ENCODE peak calls at places on chromosome 16, in six cellular contexts. One of them, this sample, is unnamed.

GRCh38 chr16:80317132-80318098 is 223.4 kb upstream of the DYNLRB2 start:
- DNase-seq in heart left ventricle: no peak
- DNase-seq in colonic mucosa: no peak
- DNase-seq in heart right ventricle: no peak
- DNase-seq in neural progenitor cell: peak; percentile 34
- DNase-seq in ovary: no peak
- DNase-seq in this sample: no peak

GRCh38 chr16:86874141-86874540 is 295.8 kb downstream of the FOXL1 start:
- DNase-seq in heart left ventricle: no peak
- DNase-seq in neural progenitor cell: peak; percentile 58
- DNase-seq in colonic mucosa: no peak
- DNase-seq in heart right ventricle: no peak
- DNase-seq in ovary: no peak
- DNase-seq in this sample: no peak

GRCh38 chr16:32116080-32116479 is 137.0 kb upstream of the TP53TG3D start:
- DNase-seq in heart right ventricle: no peak
- DNase-seq in colonic mucosa: no peak
- DNase-seq in ovary: no peak
- DNase-seq in heart left ventricle: no peak
- DNase-seq in neural progenitor cell: no peak
- DNase-seq in this sample: peak; percentile 20

GRCh38 chr16:23141959-23142740 is 7.1 kb downstream of the USP31 start:
- DNase-seq in neural progenitor cell: no peak
- DNase-seq in ovary: no peak
- DNase-seq in colonic mucosa: no peak
- DNase-seq in heart right ventricle: no peak
- DNase-seq in heart left ventricle: no peak
- DNase-seq in this sample: no peak

GRCh38 chr16:51596247-51596646 is 445.2 kb upstream of the SALL1 start:
- DNase-seq in colonic mucosa: no peak
- DNase-seq in neural progenitor cell: no peak
- DNase-seq in heart left ventricle: no peak
- DNase-seq in heart right ventricle: no peak
- DNase-seq in ovary: no peak
- DNase-seq in this sample: no peak

GRCh38 chr16:77297996-77298637 is 98.9 kb downstream of the SYCE1L start:
- DNase-seq in ovary: no peak
- DNase-seq in heart left ventricle: no peak
- DNase-seq in neural progenitor cell: no peak
- DNase-seq in colonic mucosa: no peak
- DNase-seq in heart right ventricle: no peak
- DNase-seq in this sample: no peak

GRCh38 chr16:84022641-84023040 is 20.0 kb downstream of the SLC38A8 start:
- DNase-seq in ovary: no peak
- DNase-seq in colonic mucosa: no peak
- DNase-seq in heart left ventricle: no peak
- DNase-seq in neural progenitor cell: no peak
- DNase-seq in heart right ventricle: no peak
- DNase-seq in this sample: no peak

GRCh38 chr16:68275611-68276191 is 11.4 kb downstream of the SLC7A6 start:
- DNase-seq in heart left ventricle: no peak
- DNase-seq in neural progenitor cell: no peak
- DNase-seq in ovary: no peak
- DNase-seq in heart right ventricle: no peak
- DNase-seq in colonic mucosa: no peak
- DNase-seq in this sample: no peak

GRCh38 chr16:1613728-1614225 is 1.6 kb downstream of the CRAMP1 start:
- DNase-seq in ovary: peak; percentile 57
- DNase-seq in neural progenitor cell: peak; percentile 50
- DNase-seq in heart left ventricle: no peak
- DNase-seq in heart right ventricle: peak; percentile 16
- DNase-seq in colonic mucosa: peak; percentile 41
- DNase-seq in this sample: peak; percentile 45

GRCh38 chr16:57533618-57534336 is 2.6 kb downstream of the CCDC102A start:
- DNase-seq in ovary: peak; percentile 60
- DNase-seq in heart right ventricle: peak; percentile 37
- DNase-seq in colonic mucosa: peak; percentile 38
- DNase-seq in heart left ventricle: no peak
- DNase-seq in neural progenitor cell: no peak
- DNase-seq in this sample: no peak
- H3K4me3 ChIP-seq in ovary: no peak overlapping the region
- H3K4me3 ChIP-seq in heart right ventricle: no peak overlapping the region
- H3K4me3 ChIP-seq in colonic mucosa: no peak overlapping the region
- H3K4me3 ChIP-seq in heart left ventricle: peak overlapping the region; percentile 7
- H3K4me3 ChIP-seq in neural progenitor cell: no peak overlapping the region
- H3K4me3 ChIP-seq in this sample: no peak overlapping the region

DNA sequence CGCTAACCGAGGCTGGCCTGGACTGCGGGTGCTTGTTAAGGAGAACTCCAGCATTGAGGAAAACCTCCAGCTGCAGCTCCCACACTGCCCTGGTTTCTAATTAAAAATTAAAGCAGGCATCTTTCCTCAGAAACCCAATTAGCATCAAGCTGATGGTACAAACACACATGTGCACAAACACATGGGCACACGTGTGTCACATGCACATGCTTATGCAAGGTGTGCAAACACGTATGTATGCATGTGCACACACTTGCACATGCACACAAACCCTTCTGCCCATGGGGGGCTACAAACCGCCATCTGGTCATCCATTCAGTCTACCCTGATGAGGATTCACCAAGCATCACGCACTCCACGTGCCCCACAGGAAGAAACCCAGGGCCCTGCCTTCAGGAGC is 182.5 kb downstream of the ZNF423 start:
- DNase-seq in heart right ventricle: no peak
- DNase-seq in ovary: no peak
- DNase-seq in heart left ventricle: no peak
- DNase-seq in colonic mucosa: no peak
- DNase-seq in neural progenitor cell: no peak
- DNase-seq in this sample: no peak
- TF ChIP-seq CTCF in heart right ventricle: no peak
- TF ChIP-seq CTCF in ovary: no peak
- TF ChIP-seq CTCF in heart left ventricle: no peak
- TF ChIP-seq CTCF in colonic mucosa: no peak
- TF ChIP-seq CTCF in neural progenitor cell: no peak
- TF ChIP-seq CTCF in this sample: no peak

GRCh38 chr16:81494434-81494806 is 49.8 kb downstream of the CMIP start:
- DNase-seq in heart left ventricle: no peak
- DNase-seq in heart right ventricle: no peak
- DNase-seq in colonic mucosa: no peak
- DNase-seq in neural progenitor cell: no peak
- DNase-seq in ovary: no peak
- DNase-seq in this sample: no peak

GRCh38 chr16:81494888-81495287 is 50.3 kb downstream of the CMIP start:
- DNase-seq in colonic mucosa: no peak
- DNase-seq in heart left ventricle: no peak
- DNase-seq in neural progenitor cell: no peak
- DNase-seq in ovary: no peak
- DNase-seq in heart right ventricle: no peak
- DNase-seq in this sample: no peak

GRCh38 chr16:81492307-81492706 is 47.7 kb downstream of the CMIP start:
- DNase-seq in heart right ventricle: no peak
- DNase-seq in heart left ventricle: no peak
- DNase-seq in ovary: no peak
- DNase-seq in neural progenitor cell: peak; percentile 68
- DNase-seq in colonic mucosa: no peak
- DNase-seq in this sample: no peak

GRCh38 chr16:81492965-81493754 is 48.6 kb downstream of the CMIP start:
- DNase-seq in neural progenitor cell: no peak
- DNase-seq in ovary: no peak
- DNase-seq in heart right ventricle: no peak
- DNase-seq in heart left ventricle: no peak
- DNase-seq in colonic mucosa: no peak
- DNase-seq in this sample: peak; percentile 67

GRCh38 chr16:81493755-81494433 is 49.3 kb downstream of the CMIP start:
- DNase-seq in heart left ventricle: no peak
- DNase-seq in ovary: no peak
- DNase-seq in heart right ventricle: no peak
- DNase-seq in neural progenitor cell: no peak
- DNase-seq in colonic mucosa: peak; percentile 63
- DNase-seq in this sample: peak; percentile 92
- H3K4me1 ChIP-seq in heart left ventricle: peaks cover 56% of the 10 kb centered on the region
- H3K4me1 ChIP-seq in ovary: peaks cover 9% of the 10 kb centered on the region
- H3K4me1 ChIP-seq in heart right ventricle: peaks cover 91% of the 10 kb centered on the region
- H3K4me1 ChIP-seq in neural progenitor cell: peaks cover 16% of the 10 kb centered on the region
- H3K4me1 ChIP-seq in colonic mucosa: peaks cover 9% of the 10 kb centered on the region
- H3K4me1 ChIP-seq in this sample: peaks cover 40% of the 10 kb centered on the region

GRCh38 chr16:29730649-29731048 is 15.1 kb downstream of the C16orf54 start:
- DNase-seq in neural progenitor cell: no peak
- DNase-seq in heart right ventricle: no peak
- DNase-seq in colonic mucosa: no peak
- DNase-seq in heart left ventricle: no peak
- DNase-seq in ovary: no peak
- DNase-seq in this sample: no peak
- H3K4me3 ChIP-seq in neural progenitor cell: no peak overlapping the region
- H3K4me3 ChIP-seq in heart right ventricle: no peak overlapping the region
- H3K4me3 ChIP-seq in colonic mucosa: no peak overlapping the region
- H3K4me3 ChIP-seq in heart left ventricle: no peak overlapping the region
- H3K4me3 ChIP-seq in ovary: no peak overlapping the region
- H3K4me3 ChIP-seq in this sample: no peak overlapping the region

GRCh38 chr16:56401482-56401881 is 23.9 kb downstream of the AMFR start:
- DNase-seq in ovary: no peak
- DNase-seq in heart right ventricle: no peak
- DNase-seq in colonic mucosa: no peak
- DNase-seq in heart left ventricle: no peak
- DNase-seq in neural progenitor cell: peak; percentile 22
- DNase-seq in this sample: no peak
- TF ChIP-seq CTCF in ovary: no peak
- TF ChIP-seq CTCF in heart right ventricle: no peak
- TF ChIP-seq CTCF in colonic mucosa: peak; percentile 11
- TF ChIP-seq CTCF in heart left ventricle: no peak
- TF ChIP-seq CTCF in neural progenitor cell: peak; percentile 34
- TF ChIP-seq CTCF in this sample: no peak

GRCh38 chr16:72989203-72989991 is 58.5 kb downstream of the ZFHX3 start:
- DNase-seq in heart left ventricle: no peak
- DNase-seq in neural progenitor cell: no peak
- DNase-seq in colonic mucosa: no peak
- DNase-seq in heart right ventricle: no peak
- DNase-seq in ovary: no peak
- DNase-seq in this sample: no peak

GRCh38 chr16:72991211-72991610 is 56.7 kb downstream of the ZFHX3 start:
- DNase-seq in heart left ventricle: no peak
- DNase-seq in neural progenitor cell: no peak
- DNase-seq in colonic mucosa: no peak
- DNase-seq in ovary: no peak
- DNase-seq in heart right ventricle: no peak
- DNase-seq in this sample: no peak

GRCh38 chr16:72991645-72992044 is 56.3 kb downstream of the ZFHX3 start:
- DNase-seq in neural progenitor cell: no peak
- DNase-seq in heart right ventricle: no peak
- DNase-seq in heart left ventricle: no peak
- DNase-seq in ovary: no peak
- DNase-seq in colonic mucosa: no peak
- DNase-seq in this sample: no peak

GRCh38 chr16:72990003-72990521 is 57.9 kb downstream of the ZFHX3 start:
- DNase-seq in ovary: no peak
- DNase-seq in heart right ventricle: peak; percentile 36
- DNase-seq in neural progenitor cell: peak; percentile 45
- DNase-seq in heart left ventricle: peak; percentile 33
- DNase-seq in colonic mucosa: peak; percentile 69
- DNase-seq in this sample: no peak

GRCh38 chr16:72990571-72990970 is 57.4 kb downstream of the ZFHX3 start:
- DNase-seq in neural progenitor cell: no peak
- DNase-seq in ovary: no peak
- DNase-seq in heart left ventricle: no peak
- DNase-seq in heart right ventricle: no peak
- DNase-seq in colonic mucosa: no peak
- DNase-seq in this sample: no peak
- H3K4me1 ChIP-seq in neural progenitor cell: peaks cover 55% of the 10 kb centered on the region
- H3K4me1 ChIP-seq in ovary: peaks cover 8% of the 10 kb centered on the region
- H3K4me1 ChIP-seq in heart left ventricle: peaks cover 55% of the 10 kb centered on the region
- H3K4me1 ChIP-seq in heart right ventricle: peaks cover 75% of the 10 kb centered on the region
- H3K4me1 ChIP-seq in colonic mucosa: peaks cover 14% of the 10 kb centered on the region
- H3K4me1 ChIP-seq in this sample: peaks cover 32% of the 10 kb centered on the region